ENCODE peak calls at places on chromosome 19, in six cellular contexts. One of them, this sample, is unnamed.

GRCh38 chr19:50703915-50704548 is 15.6 kb downstream of the SHANK1 start:
- DNase-seq in stomach: no peak
- DNase-seq in CD8-positive, alpha-beta memory T cell: no peak
- DNase-seq in pancreas: peak
- DNase-seq in NCI-H460: peak
- DNase-seq in EH: peak
- DNase-seq in this sample: no peak

GRCh38 chr19:15869109-15869555 is 28.7 kb downstream of the CYP4F2 start:
- DNase-seq in EH: peak
- DNase-seq in pancreas: no peak
- DNase-seq in CD8-positive, alpha-beta memory T cell: peak
- DNase-seq in NCI-H460: peak
- DNase-seq in stomach: peak
- DNase-seq in this sample: peak

GRCh38 chr19:4277051-4277700 is 1.9 kb upstream of the SHD start:
- DNase-seq in EH: no peak
- DNase-seq in pancreas: no peak
- DNase-seq in NCI-H460: no peak
- DNase-seq in CD8-positive, alpha-beta memory T cell: no peak
- DNase-seq in stomach: no peak
- DNase-seq in this sample: no peak

GRCh38 chr19:58107778-58108545 is 9.9 kb upstream of the ZSCAN18 start:
- DNase-seq in CD8-positive, alpha-beta memory T cell: no peak
- DNase-seq in NCI-H460: no peak
- DNase-seq in pancreas: no peak
- DNase-seq in stomach: no peak
- DNase-seq in EH: no peak
- DNase-seq in this sample: no peak

GRCh38 chr19:38862321-38863059 is 12.7 kb upstream of the HNRNPL start:
- DNase-seq in stomach: no peak
- DNase-seq in pancreas: no peak
- DNase-seq in NCI-H460: peak
- DNase-seq in EH: peak
- DNase-seq in CD8-positive, alpha-beta memory T cell: no peak
- DNase-seq in this sample: no peak

GRCh38 chr19:58380037-58380735 is 644 bp downstream of the ZNF837 start:
- DNase-seq in pancreas: no peak
- DNase-seq in stomach: no peak
- DNase-seq in NCI-H460: no peak
- DNase-seq in EH: no peak
- DNase-seq in CD8-positive, alpha-beta memory T cell: no peak
- DNase-seq in this sample: no peak

GRCh38 chr19:44712864-44713515 is 14.0 kb downstream of the CEACAM16 start:
- DNase-seq in CD8-positive, alpha-beta memory T cell: no peak
- DNase-seq in EH: no peak
- DNase-seq in NCI-H460: no peak
- DNase-seq in stomach: no peak
- DNase-seq in pancreas: no peak
- DNase-seq in this sample: no peak

GRCh38 chr19:57599377-57599760 is 316 bp upstream of the ZNF530 start:
- DNase-seq in stomach: no peak
- DNase-seq in NCI-H460: no peak
- DNase-seq in pancreas: no peak
- DNase-seq in EH: no peak
- DNase-seq in CD8-positive, alpha-beta memory T cell: no peak
- DNase-seq in this sample: no peak

GRCh38 chr19:32251634-32252332 is 93.6 kb upstream of the ZNF507 start:
- DNase-seq in NCI-H460: no peak
- DNase-seq in EH: no peak
- DNase-seq in pancreas: no peak
- DNase-seq in CD8-positive, alpha-beta memory T cell: no peak
- DNase-seq in stomach: no peak
- DNase-seq in this sample: no peak

GRCh38 chr19:43763473-43763939 is 8.7 kb upstream of the SMG9 start:
- DNase-seq in pancreas: no peak
- DNase-seq in CD8-positive, alpha-beta memory T cell: no peak
- DNase-seq in NCI-H460: no peak
- DNase-seq in stomach: no peak
- DNase-seq in EH: peak
- DNase-seq in this sample: no peak

GRCh38 chr19:934865-935422 is 9.1 kb downstream of the ARID3A start:
- DNase-seq in pancreas: peak
- DNase-seq in CD8-positive, alpha-beta memory T cell: no peak
- DNase-seq in EH: peak
- DNase-seq in NCI-H460: no peak
- DNase-seq in stomach: peak
- DNase-seq in this sample: peak